ENCODE peak calls at places on chromosomes 6 and 20, in seven cellular contexts. One of them, this sample, is unnamed.

GRCh38 chr6:33176906-33177305 is 15.4 kb downstream of the COL11A2 start:
- DNase-seq in SK-N-SH: no peak
- DNase-seq in ovary: no peak
- DNase-seq in stomach: no peak
- DNase-seq in GM12878: no peak
- DNase-seq in transverse colon: no peak
- DNase-seq in A549: no peak
- DNase-seq in this sample: no peak

GRCh38 chr6:12484519-12484918 is 194.4 kb downstream of the EDN1 start:
- DNase-seq in stomach: no peak
- DNase-seq in GM12878: no peak
- DNase-seq in SK-N-SH: no peak
- DNase-seq in ovary: no peak
- DNase-seq in transverse colon: no peak
- DNase-seq in A549: no peak
- DNase-seq in this sample: no peak

GRCh38 chr6:123830110-123830509 is 26.4 kb downstream of the NKAIN2 start:
- DNase-seq in GM12878: no peak
- DNase-seq in ovary: no peak
- DNase-seq in stomach: no peak
- DNase-seq in transverse colon: no peak
- DNase-seq in A549: no peak
- DNase-seq in SK-N-SH: no peak
- DNase-seq in this sample: no peak

GRCh38 chr20:46828471-46828870 is 66.2 kb upstream of the EYA2 start:
- DNase-seq in transverse colon: no peak
- DNase-seq in A549: no peak
- DNase-seq in stomach: no peak
- DNase-seq in SK-N-SH: no peak
- DNase-seq in ovary: no peak
- DNase-seq in GM12878: no peak
- DNase-seq in this sample: no peak

GRCh38 chr6:114941078-114941477 is 598.3 kb upstream of the HS3ST5 start:
- DNase-seq in stomach: no peak
- DNase-seq in ovary: no peak
- DNase-seq in transverse colon: no peak
- DNase-seq in SK-N-SH: no peak
- DNase-seq in A549: no peak
- DNase-seq in GM12878: no peak
- DNase-seq in this sample: no peak

GRCh38 chr20:845967-846893 is 12.7 kb downstream of the FAM110A start:
- DNase-seq in transverse colon: no peak
- DNase-seq in stomach: no peak
- DNase-seq in A549: no peak
- DNase-seq in SK-N-SH: no peak
- DNase-seq in ovary: no peak
- DNase-seq in GM12878: no peak
- DNase-seq in this sample: no peak

GRCh38 chr6:166595061-166595780 is 8.7 kb upstream of the RAMACL start:
- DNase-seq in stomach: no peak
- DNase-seq in ovary: no peak
- DNase-seq in SK-N-SH: no peak
- DNase-seq in A549: no peak
- DNase-seq in GM12878: no peak
- DNase-seq in transverse colon: no peak
- DNase-seq in this sample: no peak

GRCh38 chr6:3334579-3334978 is 75.8 kb downstream of the PSMG4 start:
- DNase-seq in GM12878: no peak
- DNase-seq in A549: no peak
- DNase-seq in ovary: peak
- DNase-seq in stomach: peak
- DNase-seq in SK-N-SH: peak
- DNase-seq in transverse colon: peak
- DNase-seq in this sample: no peak

GRCh38 chr6:142802124-142802523 is 142.9 kb downstream of the HIVEP2 start:
- DNase-seq in ovary: no peak
- DNase-seq in SK-N-SH: no peak
- DNase-seq in stomach: no peak
- DNase-seq in transverse colon: no peak
- DNase-seq in A549: peak
- DNase-seq in GM12878: no peak
- DNase-seq in this sample: no peak

GRCh38 chr6:13421425-13422057 is 65.9 kb downstream of the GFOD1 start:
- DNase-seq in stomach: no peak
- DNase-seq in GM12878: no peak
- DNase-seq in ovary: no peak
- DNase-seq in transverse colon: no peak
- DNase-seq in A549: no peak
- DNase-seq in SK-N-SH: no peak
- DNase-seq in this sample: no peak

GRCh38 chr6:22019877-22020276 is 277.0 kb downstream of the PRL start:
- DNase-seq in ovary: no peak
- DNase-seq in SK-N-SH: no peak
- DNase-seq in A549: no peak
- DNase-seq in stomach: no peak
- DNase-seq in GM12878: no peak
- DNase-seq in transverse colon: no peak
- DNase-seq in this sample: no peak

GRCh38 chr6:112027942-112028674 is 25.8 kb upstream of the CCN6 start:
- DNase-seq in GM12878: no peak
- DNase-seq in transverse colon: no peak
- DNase-seq in SK-N-SH: no peak
- DNase-seq in A549: no peak
- DNase-seq in stomach: no peak
- DNase-seq in ovary: no peak
- DNase-seq in this sample: no peak

GRCh38 chr20:32583581-32584045 is 1.5 kb downstream of the NOL4L start:
- DNase-seq in GM12878: no peak
- DNase-seq in SK-N-SH: no peak
- DNase-seq in stomach: no peak
- DNase-seq in ovary: peak
- DNase-seq in A549: no peak
- DNase-seq in transverse colon: no peak
- DNase-seq in this sample: no peak

DNA sequence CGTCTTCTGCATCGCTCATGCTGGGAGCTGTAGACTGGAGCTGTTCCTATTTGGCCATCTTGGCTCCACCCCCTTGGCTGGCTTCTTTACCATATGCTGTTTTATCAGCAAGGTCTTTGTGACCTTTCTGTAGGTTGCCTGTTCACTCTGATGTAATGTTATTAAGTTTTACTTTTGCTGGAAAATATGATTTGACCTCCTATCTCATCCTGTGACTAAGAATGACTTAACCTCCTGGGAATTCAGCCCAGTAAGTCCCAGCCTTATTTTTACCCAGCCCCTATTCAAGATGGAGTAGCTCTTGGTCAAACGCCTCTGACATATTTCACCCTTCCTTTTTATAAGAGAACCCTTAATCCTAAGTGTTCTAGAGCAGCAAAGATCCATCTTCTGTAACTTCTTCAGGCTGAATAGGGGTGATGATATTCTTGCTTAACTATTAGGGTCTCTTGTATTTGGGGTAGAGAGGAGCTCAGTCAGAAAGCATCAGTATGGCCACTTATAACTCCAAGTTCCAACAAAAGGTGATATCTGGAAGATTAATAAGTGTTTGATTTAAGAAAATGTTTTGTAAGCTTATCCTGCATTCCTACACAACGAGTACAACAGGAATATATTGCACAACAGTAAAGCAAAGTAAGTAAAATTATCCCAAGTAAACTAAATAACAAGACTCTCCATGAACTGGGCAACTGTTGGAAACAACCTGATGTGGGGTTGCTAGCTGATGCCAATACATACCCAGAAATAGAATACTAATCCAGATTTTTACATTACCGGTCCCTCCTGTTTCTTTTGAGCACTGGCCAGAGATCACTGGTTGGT is 23.1 kb upstream of the HMGN3 start:
- DNase-seq in SK-N-SH: no peak
- DNase-seq in A549: no peak
- DNase-seq in transverse colon: no peak
- DNase-seq in stomach: no peak
- DNase-seq in GM12878: no peak
- DNase-seq in ovary: no peak
- DNase-seq in this sample: no peak
- TF ChIP-seq EP300 in SK-N-SH: no peak
- TF ChIP-seq EP300 in A549: no peak
- TF ChIP-seq EP300 in transverse colon: no peak
- TF ChIP-seq EP300 in stomach: no peak
- TF ChIP-seq EP300 in GM12878: no peak
- TF ChIP-seq EP300 in ovary: no peak
- TF ChIP-seq EP300 in this sample: no peak

GRCh38 chr6:108560463-108561308 is at the start of gene FOXO3:
- DNase-seq in A549: peak
- DNase-seq in SK-N-SH: peak
- DNase-seq in ovary: peak
- DNase-seq in transverse colon: peak
- DNase-seq in stomach: peak
- DNase-seq in GM12878: no peak
- DNase-seq in this sample: peak

GRCh38 chr6:108561742-108562502 is 1.2 kb downstream of the FOXO3 start:
- DNase-seq in SK-N-SH: peak
- DNase-seq in stomach: no peak
- DNase-seq in GM12878: no peak
- DNase-seq in ovary: peak
- DNase-seq in transverse colon: peak
- DNase-seq in A549: no peak
- DNase-seq in this sample: no peak

GRCh38 chr6:108564178-108564577 is 3.5 kb downstream of the FOXO3 start:
- DNase-seq in stomach: no peak
- DNase-seq in ovary: no peak
- DNase-seq in A549: no peak
- DNase-seq in GM12878: no peak
- DNase-seq in transverse colon: no peak
- DNase-seq in SK-N-SH: no peak
- DNase-seq in this sample: no peak

GRCh38 chr6:108563292-108563691 is 2.6 kb downstream of the FOXO3 start:
- DNase-seq in A549: no peak
- DNase-seq in ovary: no peak
- DNase-seq in stomach: no peak
- DNase-seq in transverse colon: no peak
- DNase-seq in GM12878: no peak
- DNase-seq in SK-N-SH: no peak
- DNase-seq in this sample: no peak

GRCh38 chr6:108562503-108562993 is 1.8 kb downstream of the FOXO3 start:
- DNase-seq in A549: peak
- DNase-seq in SK-N-SH: peak
- DNase-seq in transverse colon: peak
- DNase-seq in GM12878: no peak
- DNase-seq in stomach: peak
- DNase-seq in ovary: peak
- DNase-seq in this sample: peak
- TF ChIP-seq EP300 in A549: no peak
- TF ChIP-seq EP300 in SK-N-SH: peak
- TF ChIP-seq EP300 in transverse colon: no peak
- TF ChIP-seq EP300 in GM12878: no peak
- TF ChIP-seq EP300 in stomach: no peak
- TF ChIP-seq EP300 in ovary: no peak
- TF ChIP-seq EP300 in this sample: peak

GRCh38 chr20:33803921-33804337 is 7.2 kb upstream of the CHMP4B start:
- DNase-seq in GM12878: no peak
- DNase-seq in transverse colon: no peak
- DNase-seq in stomach: no peak
- DNase-seq in A549: no peak
- DNase-seq in SK-N-SH: no peak
- DNase-seq in ovary: no peak
- DNase-seq in this sample: no peak

GRCh38 chr20:33796907-33797544 is 14.1 kb upstream of the CHMP4B start:
- DNase-seq in stomach: no peak
- DNase-seq in A549: peak
- DNase-seq in ovary: no peak
- DNase-seq in GM12878: no peak
- DNase-seq in SK-N-SH: no peak
- DNase-seq in transverse colon: no peak
- DNase-seq in this sample: no peak

GRCh38 chr20:33793011-33793931 is 17.9 kb upstream of the CHMP4B start:
- DNase-seq in stomach: no peak
- DNase-seq in SK-N-SH: no peak
- DNase-seq in transverse colon: no peak
- DNase-seq in GM12878: no peak
- DNase-seq in A549: no peak
- DNase-seq in ovary: no peak
- DNase-seq in this sample: no peak

GRCh38 chr20:33796263-33796906 is 14.8 kb upstream of the CHMP4B start:
- DNase-seq in stomach: peak
- DNase-seq in SK-N-SH: no peak
- DNase-seq in GM12878: no peak
- DNase-seq in transverse colon: peak
- DNase-seq in ovary: no peak
- DNase-seq in A549: no peak
- DNase-seq in this sample: no peak

DNA sequence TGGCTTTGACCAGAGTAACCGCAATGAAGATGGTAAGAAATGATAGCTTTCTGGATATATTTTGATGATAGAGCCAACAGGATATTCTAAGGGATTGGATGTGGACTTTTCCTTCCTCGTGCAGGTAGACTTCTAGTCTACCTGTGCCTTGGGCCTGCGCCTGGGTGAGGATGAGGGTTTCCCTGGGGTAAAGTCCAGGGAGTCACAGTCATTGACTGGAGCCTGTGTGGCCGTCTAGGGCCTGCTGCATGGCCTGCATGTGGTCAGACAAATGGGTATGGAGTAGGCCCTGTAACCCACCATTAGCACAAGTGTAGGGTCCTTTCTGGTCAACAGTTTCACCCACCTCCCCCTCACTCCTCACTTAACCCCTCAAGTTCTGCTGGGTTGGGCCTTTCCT is 12.7 kb upstream of the CHMP4B start:
- DNase-seq in A549: no peak
- DNase-seq in stomach: no peak
- DNase-seq in ovary: no peak
- DNase-seq in transverse colon: no peak
- DNase-seq in SK-N-SH: no peak
- DNase-seq in GM12878: no peak
- DNase-seq in this sample: no peak
- TF ChIP-seq EP300 in A549: no peak
- TF ChIP-seq EP300 in stomach: no peak
- TF ChIP-seq EP300 in ovary: no peak
- TF ChIP-seq EP300 in transverse colon: no peak
- TF ChIP-seq EP300 in SK-N-SH: no peak
- TF ChIP-seq EP300 in GM12878: no peak
- TF ChIP-seq EP300 in this sample: no peak

GRCh38 chr6:5220436-5220835 is 40.3 kb downstream of the LYRM4 start:
- DNase-seq in GM12878: no peak
- DNase-seq in ovary: no peak
- DNase-seq in SK-N-SH: no peak
- DNase-seq in stomach: no peak
- DNase-seq in A549: no peak
- DNase-seq in transverse colon: no peak
- DNase-seq in this sample: no peak

GRCh38 chr6:5219292-5219691 is 41.5 kb downstream of the LYRM4 start:
- DNase-seq in ovary: no peak
- DNase-seq in transverse colon: no peak
- DNase-seq in GM12878: no peak
- DNase-seq in A549: no peak
- DNase-seq in stomach: no peak
- DNase-seq in SK-N-SH: no peak
- DNase-seq in this sample: no peak

DNA sequence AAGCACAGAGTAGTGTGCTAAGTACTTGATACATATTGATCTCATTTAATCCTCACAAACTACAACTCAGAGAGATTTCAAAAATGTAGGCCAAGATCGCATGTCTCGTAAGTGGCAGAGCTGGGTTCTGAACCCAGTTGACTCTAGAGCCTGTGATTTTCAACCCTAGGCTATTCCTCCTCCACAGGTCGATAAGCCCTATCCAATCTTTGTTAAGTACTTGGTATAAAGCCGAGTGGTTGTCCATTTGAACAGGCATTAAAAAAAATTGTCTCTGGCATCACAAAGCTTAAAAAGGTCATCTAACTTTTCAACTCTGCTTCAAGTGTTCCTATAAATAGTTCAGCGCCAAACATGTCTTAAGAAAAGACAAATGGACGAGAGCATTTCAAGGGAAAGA is 37.4 kb downstream of the LYRM4 start:
- DNase-seq in ovary: no peak
- DNase-seq in GM12878: no peak
- DNase-seq in A549: no peak
- DNase-seq in transverse colon: no peak
- DNase-seq in SK-N-SH: no peak
- DNase-seq in stomach: no peak
- DNase-seq in this sample: no peak
- TF ChIP-seq EP300 in ovary: no peak
- TF ChIP-seq EP300 in GM12878: no peak
- TF ChIP-seq EP300 in A549: no peak
- TF ChIP-seq EP300 in transverse colon: no peak
- TF ChIP-seq EP300 in SK-N-SH: no peak
- TF ChIP-seq EP300 in stomach: no peak
- TF ChIP-seq EP300 in this sample: no peak